ENCODE peak calls at places on chromosomes 5 and 9, in six cellular contexts. One of them, this sample, is unnamed.

GRCh38 chr9:87498046-87498815 is 564 bp downstream of the DAPK1 start:
- DNase-seq in NCI-H1417: peak; percentile 94
- DNase-seq in HFFc6: no peak
- DNase-seq in T-helper 1 cell: no peak
- DNase-seq in stimulated activated CD8-positive, alpha-beta memory T cell treated with anti-CD3 and anti-CD28 coated beads, Interleukin-15, amount 100 ng/mL, for 24 hours: no peak
- DNase-seq in lower leg skin: no peak
- DNase-seq in this sample: peak; percentile 37

GRCh38 chr9:71726723-71727122 is 41.6 kb downstream of the CEMIP2 start:
- DNase-seq in lower leg skin: no peak
- DNase-seq in HFFc6: no peak
- DNase-seq in NCI-H1417: no peak
- DNase-seq in T-helper 1 cell: no peak
- DNase-seq in stimulated activated CD8-positive, alpha-beta memory T cell treated with anti-CD3 and anti-CD28 coated beads, Interleukin-15, amount 100 ng/mL, for 24 hours: no peak
- DNase-seq in this sample: no peak

GRCh38 chr9:6620353-6620752 is 25.2 kb downstream of the GLDC start:
- DNase-seq in HFFc6: no peak
- DNase-seq in lower leg skin: no peak
- DNase-seq in stimulated activated CD8-positive, alpha-beta memory T cell treated with anti-CD3 and anti-CD28 coated beads, Interleukin-15, amount 100 ng/mL, for 24 hours: no peak
- DNase-seq in NCI-H1417: no peak
- DNase-seq in T-helper 1 cell: no peak
- DNase-seq in this sample: no peak

GRCh38 chr5:143649869-143650268 is 162.1 kb upstream of the HMHB1 start:
- DNase-seq in HFFc6: no peak
- DNase-seq in stimulated activated CD8-positive, alpha-beta memory T cell treated with anti-CD3 and anti-CD28 coated beads, Interleukin-15, amount 100 ng/mL, for 24 hours: no peak
- DNase-seq in lower leg skin: no peak
- DNase-seq in NCI-H1417: no peak
- DNase-seq in T-helper 1 cell: no peak
- DNase-seq in this sample: peak; percentile 31

GRCh38 chr5:1797855-1798254 is 1.8 kb downstream of the MRPL36 start:
- DNase-seq in lower leg skin: no peak
- DNase-seq in stimulated activated CD8-positive, alpha-beta memory T cell treated with anti-CD3 and anti-CD28 coated beads, Interleukin-15, amount 100 ng/mL, for 24 hours: no peak
- DNase-seq in T-helper 1 cell: no peak
- DNase-seq in NCI-H1417: no peak
- DNase-seq in HFFc6: no peak
- DNase-seq in this sample: no peak

GRCh38 chr5:154520861-154521453 is 42.9 kb upstream of the HAND1 start:
- DNase-seq in NCI-H1417: no peak
- DNase-seq in stimulated activated CD8-positive, alpha-beta memory T cell treated with anti-CD3 and anti-CD28 coated beads, Interleukin-15, amount 100 ng/mL, for 24 hours: no peak
- DNase-seq in T-helper 1 cell: no peak
- DNase-seq in HFFc6: no peak
- DNase-seq in lower leg skin: no peak
- DNase-seq in this sample: no peak

GRCh38 chr9:114906922-114907571 is 23.3 kb downstream of the TNFSF8 start:
- DNase-seq in stimulated activated CD8-positive, alpha-beta memory T cell treated with anti-CD3 and anti-CD28 coated beads, Interleukin-15, amount 100 ng/mL, for 24 hours: no peak
- DNase-seq in lower leg skin: no peak
- DNase-seq in NCI-H1417: peak; percentile 65
- DNase-seq in HFFc6: peak; percentile 42
- DNase-seq in T-helper 1 cell: no peak
- DNase-seq in this sample: peak; percentile 55

GRCh38 chr5:152113401-152113800 is 188.8 kb upstream of the GLRA1 start:
- DNase-seq in T-helper 1 cell: peak; percentile 31
- DNase-seq in NCI-H1417: no peak
- DNase-seq in lower leg skin: no peak
- DNase-seq in HFFc6: no peak
- DNase-seq in stimulated activated CD8-positive, alpha-beta memory T cell treated with anti-CD3 and anti-CD28 coated beads, Interleukin-15, amount 100 ng/mL, for 24 hours: no peak
- DNase-seq in this sample: no peak

GRCh38 chr5:141605523-141606277 is 13.1 kb downstream of the DIAPH1 start:
- DNase-seq in lower leg skin: peak; percentile 77
- DNase-seq in NCI-H1417: no peak
- DNase-seq in HFFc6: peak; percentile 63
- DNase-seq in T-helper 1 cell: peak; percentile 58
- DNase-seq in stimulated activated CD8-positive, alpha-beta memory T cell treated with anti-CD3 and anti-CD28 coated beads, Interleukin-15, amount 100 ng/mL, for 24 hours: no peak
- DNase-seq in this sample: peak; percentile 95

GRCh38 chr9:24738421-24738961 is 192.8 kb upstream of the IZUMO3 start:
- DNase-seq in stimulated activated CD8-positive, alpha-beta memory T cell treated with anti-CD3 and anti-CD28 coated beads, Interleukin-15, amount 100 ng/mL, for 24 hours: no peak
- DNase-seq in T-helper 1 cell: no peak
- DNase-seq in HFFc6: no peak
- DNase-seq in NCI-H1417: no peak
- DNase-seq in lower leg skin: no peak
- DNase-seq in this sample: no peak

GRCh38 chr5:126119894-126120442 is 303.2 kb upstream of the GRAMD2B start:
- DNase-seq in HFFc6: no peak
- DNase-seq in T-helper 1 cell: no peak
- DNase-seq in lower leg skin: no peak
- DNase-seq in stimulated activated CD8-positive, alpha-beta memory T cell treated with anti-CD3 and anti-CD28 coated beads, Interleukin-15, amount 100 ng/mL, for 24 hours: no peak
- DNase-seq in NCI-H1417: no peak
- DNase-seq in this sample: no peak

GRCh38 chr9:121240394-121241145 is 27.4 kb upstream of the GSN start:
- DNase-seq in lower leg skin: no peak
- DNase-seq in T-helper 1 cell: no peak
- DNase-seq in stimulated activated CD8-positive, alpha-beta memory T cell treated with anti-CD3 and anti-CD28 coated beads, Interleukin-15, amount 100 ng/mL, for 24 hours: no peak
- DNase-seq in NCI-H1417: no peak
- DNase-seq in HFFc6: no peak
- DNase-seq in this sample: no peak

GRCh38 chr5:33160871-33161270 is 279.9 kb upstream of the TARS1 start:
- DNase-seq in T-helper 1 cell: no peak
- DNase-seq in HFFc6: no peak
- DNase-seq in stimulated activated CD8-positive, alpha-beta memory T cell treated with anti-CD3 and anti-CD28 coated beads, Interleukin-15, amount 100 ng/mL, for 24 hours: no peak
- DNase-seq in lower leg skin: no peak
- DNase-seq in NCI-H1417: no peak
- DNase-seq in this sample: no peak

GRCh38 chr5:56587381-56588124 is 227.8 kb upstream of the MAP3K1 start:
- DNase-seq in T-helper 1 cell: no peak
- DNase-seq in NCI-H1417: no peak
- DNase-seq in HFFc6: no peak
- DNase-seq in stimulated activated CD8-positive, alpha-beta memory T cell treated with anti-CD3 and anti-CD28 coated beads, Interleukin-15, amount 100 ng/mL, for 24 hours: no peak
- DNase-seq in lower leg skin: no peak
- DNase-seq in this sample: no peak

GRCh38 chr9:37963936-37964739 is 60.2 kb upstream of the SLC25A51 start:
- DNase-seq in lower leg skin: peak; percentile 62
- DNase-seq in HFFc6: peak; percentile 77
- DNase-seq in T-helper 1 cell: no peak
- DNase-seq in stimulated activated CD8-positive, alpha-beta memory T cell treated with anti-CD3 and anti-CD28 coated beads, Interleukin-15, amount 100 ng/mL, for 24 hours: no peak
- DNase-seq in NCI-H1417: peak; percentile 61
- DNase-seq in this sample: no peak

GRCh38 chr9:7216004-7216821 is 458.4 kb downstream of the KDM4C start:
- DNase-seq in NCI-H1417: no peak
- DNase-seq in HFFc6: no peak
- DNase-seq in stimulated activated CD8-positive, alpha-beta memory T cell treated with anti-CD3 and anti-CD28 coated beads, Interleukin-15, amount 100 ng/mL, for 24 hours: no peak
- DNase-seq in T-helper 1 cell: no peak
- DNase-seq in lower leg skin: no peak
- DNase-seq in this sample: no peak

GRCh38 chr9:20649381-20649780 is 27.1 kb upstream of the MLLT3 start:
- DNase-seq in stimulated activated CD8-positive, alpha-beta memory T cell treated with anti-CD3 and anti-CD28 coated beads, Interleukin-15, amount 100 ng/mL, for 24 hours: no peak
- DNase-seq in NCI-H1417: no peak
- DNase-seq in HFFc6: no peak
- DNase-seq in T-helper 1 cell: no peak
- DNase-seq in lower leg skin: no peak
- DNase-seq in this sample: no peak